ENCODE peak calls at places on chromosomes 5 and 9, in four cellular contexts. One of them, this sample, is unnamed.
A peak's percentile ranks its signal among the peaks of the same experiment; 100 is the strongest.

GRCh38 chr9:118262191-118262590 is 558.0 kb downstream of the TLR4 start:
- DNase-seq in HepG2: no peak
- DNase-seq in K562: no peak
- DNase-seq in H1: no peak
- DNase-seq in this sample: no peak

GRCh38 chr5:133691448-133691847 is 79.1 kb upstream of the FSTL4 start:
- DNase-seq in H1: no peak
- DNase-seq in K562: no peak
- DNase-seq in HepG2: no peak
- DNase-seq in this sample: no peak

GRCh38 chr5:118548761-118549160 is 439.6 kb downstream of the DTWD2 start:
- DNase-seq in HepG2: peak; percentile 10
- DNase-seq in H1: no peak
- DNase-seq in K562: no peak
- DNase-seq in this sample: no peak

GRCh38 chr9:3887798-3888495 is 362.1 kb upstream of the RFX3 start:
- DNase-seq in K562: no peak
- DNase-seq in H1: no peak
- DNase-seq in HepG2: no peak
- DNase-seq in this sample: no peak

GRCh38 chr5:930853-931252 is 38.2 kb downstream of the TRIP13 start:
- DNase-seq in H1: no peak
- DNase-seq in K562: no peak
- DNase-seq in HepG2: no peak
- DNase-seq in this sample: no peak

GRCh38 chr9:137172907-137173794 is 1.3 kb upstream of the TMEM210 start:
- DNase-seq in H1: no peak
- DNase-seq in K562: no peak
- DNase-seq in HepG2: no peak
- DNase-seq in this sample: no peak

GRCh38 chr5:89277791-89278190 is 394.8 kb upstream of the MEF2C start:
- DNase-seq in H1: no peak
- DNase-seq in K562: no peak
- DNase-seq in HepG2: no peak
- DNase-seq in this sample: no peak

GRCh38 chr5:164002653-164003052 is 497.2 kb downstream of the MAT2B start:
- DNase-seq in K562: no peak
- DNase-seq in HepG2: no peak
- DNase-seq in H1: no peak
- DNase-seq in this sample: no peak

GRCh38 chr5:86979801-86980510 is 287.7 kb upstream of the RASA1 start:
- DNase-seq in HepG2: peak; percentile 3
- DNase-seq in K562: no peak
- DNase-seq in H1: no peak
- DNase-seq in this sample: peak; percentile 33

GRCh38 chr5:18807256-18808193 is 1173.3 kb downstream of the TAF11L14 start:
- DNase-seq in HepG2: no peak
- DNase-seq in K562: no peak
- DNase-seq in H1: no peak
- DNase-seq in this sample: no peak

GRCh38 chr5:151095341-151096000 is 14.6 kb upstream of the TNIP1 start:
- DNase-seq in K562: peak; percentile 30
- DNase-seq in H1: no peak
- DNase-seq in HepG2: no peak
- DNase-seq in this sample: no peak

GRCh38 chr9:33878691-33879366 is 61.9 kb downstream of the UBE2R2 start:
- DNase-seq in H1: no peak
- DNase-seq in K562: no peak
- DNase-seq in HepG2: no peak
- DNase-seq in this sample: no peak

GRCh38 chr5:31280210-31280609 is 86.7 kb downstream of the CDH6 start:
- DNase-seq in H1: no peak
- DNase-seq in HepG2: no peak
- DNase-seq in K562: no peak
- DNase-seq in this sample: no peak

GRCh38 chr9:77218612-77219011 is 41.3 kb downstream of the VPS13A start:
- DNase-seq in H1: no peak
- DNase-seq in K562: no peak
- DNase-seq in HepG2: no peak
- DNase-seq in this sample: no peak

GRCh38 chr9:92711844-92712243 is 41.9 kb upstream of the IPPK start:
- DNase-seq in H1: no peak
- DNase-seq in K562: peak; percentile 3
- DNase-seq in HepG2: no peak
- DNase-seq in this sample: no peak

GRCh38 chr9:126722252-126722921 is 82.5 kb upstream of the ZBTB43 start:
- DNase-seq in HepG2: no peak
- DNase-seq in H1: peak; percentile 57
- DNase-seq in K562: peak; percentile 93
- DNase-seq in this sample: peak; percentile 36
- TF ChIP-seq FOSL1 in HepG2: no peak
- TF ChIP-seq FOSL1 in H1: no peak
- TF ChIP-seq FOSL1 in K562: no peak
- TF ChIP-seq FOSL1 in this sample: no peak

DNA sequence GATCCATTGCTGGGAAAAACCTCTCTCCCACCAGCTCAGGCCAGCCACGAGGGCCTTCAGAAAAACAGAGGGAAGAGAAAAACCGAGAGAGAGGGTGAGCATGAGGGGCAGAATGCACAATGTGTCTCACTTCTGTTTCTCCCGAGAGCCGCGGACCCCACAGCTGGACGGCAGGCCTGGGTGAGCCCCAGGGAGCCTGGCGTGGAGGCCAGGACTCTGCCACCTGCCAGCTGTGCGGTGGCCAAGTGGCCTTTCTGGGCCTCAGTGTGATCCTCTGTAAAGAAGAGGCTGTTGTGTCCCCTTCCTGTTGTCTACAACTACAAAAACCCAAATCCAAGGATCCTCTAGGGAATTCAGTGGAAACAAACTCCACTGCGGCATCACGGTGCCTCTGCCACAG is 179.3 kb downstream of the PAX5 start:
- DNase-seq in H1: no peak
- DNase-seq in K562: no peak
- DNase-seq in HepG2: no peak
- DNase-seq in this sample: no peak
- TF ChIP-seq FOSL1 in H1: no peak
- TF ChIP-seq FOSL1 in K562: no peak
- TF ChIP-seq FOSL1 in HepG2: no peak
- TF ChIP-seq FOSL1 in this sample: no peak

GRCh38 chr9:112748041-112748440 is 2.5 kb upstream of the SNX30 start:
- DNase-seq in HepG2: no peak
- DNase-seq in H1: no peak
- DNase-seq in K562: no peak
- DNase-seq in this sample: no peak

GRCh38 chr9:112747094-112747493 is 3.5 kb upstream of the SNX30 start:
- DNase-seq in H1: no peak
- DNase-seq in K562: no peak
- DNase-seq in HepG2: peak; percentile 93
- DNase-seq in this sample: no peak

GRCh38 chr9:112744177-112744576 is 6.4 kb upstream of the SNX30 start:
- DNase-seq in H1: no peak
- DNase-seq in K562: no peak
- DNase-seq in HepG2: no peak
- DNase-seq in this sample: no peak

DNA sequence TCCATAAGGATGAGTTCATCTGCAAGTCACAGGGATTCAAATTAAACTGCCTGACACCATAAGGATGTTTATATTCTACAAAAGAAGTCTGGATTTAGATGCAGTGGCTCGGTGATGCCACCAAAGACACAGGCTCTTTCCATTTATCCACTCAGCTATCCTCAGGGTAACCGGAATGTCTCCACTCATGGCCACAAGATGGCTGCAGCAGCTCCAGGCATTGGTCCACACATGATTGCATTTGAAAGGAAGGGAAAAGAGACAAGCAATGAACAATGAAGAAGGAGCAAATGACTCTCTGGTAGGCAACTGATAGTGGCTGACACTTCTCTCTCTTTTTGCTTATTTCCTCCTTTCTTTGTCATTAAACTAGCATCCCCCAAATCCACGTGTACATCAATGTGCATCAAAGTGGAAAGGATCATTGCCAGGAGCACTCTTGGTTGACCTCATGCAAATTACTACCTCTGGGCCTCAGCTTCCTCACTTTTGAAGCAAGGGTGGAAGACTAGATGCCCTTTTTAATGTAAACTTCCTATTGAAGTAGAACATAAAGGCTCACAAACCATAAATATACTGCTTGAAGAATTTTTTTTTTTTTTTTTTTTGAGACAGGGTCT is 7.2 kb upstream of the SNX30 start:
- DNase-seq in K562: no peak
- DNase-seq in HepG2: no peak
- DNase-seq in H1: no peak
- DNase-seq in this sample: no peak
- TF ChIP-seq FOSL1 in K562: no peak
- TF ChIP-seq FOSL1 in HepG2: no peak
- TF ChIP-seq FOSL1 in H1: no peak
- TF ChIP-seq FOSL1 in this sample: no peak

DNA sequence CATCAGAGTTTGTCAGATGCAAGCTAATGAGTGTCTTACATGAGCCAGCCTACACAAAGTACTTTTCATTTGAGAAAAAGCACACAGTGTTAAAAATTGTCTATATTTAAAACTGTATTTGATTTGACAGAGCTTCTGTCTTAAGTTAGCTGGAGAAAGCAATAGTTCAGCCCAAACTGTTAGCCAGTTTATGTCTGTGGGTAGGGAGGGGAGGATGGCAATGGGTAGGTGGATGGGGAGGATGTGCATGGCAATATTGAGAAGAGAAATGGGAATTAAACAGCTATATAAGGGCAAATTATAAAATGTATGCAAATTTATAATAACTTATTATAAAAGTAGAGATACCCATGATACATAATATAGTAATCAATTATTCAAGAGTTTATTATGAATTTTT is 31.3 kb downstream of the CDH9 start:
- DNase-seq in K562: no peak
- DNase-seq in H1: no peak
- DNase-seq in HepG2: no peak
- DNase-seq in this sample: no peak
- TF ChIP-seq FOSL1 in K562: no peak
- TF ChIP-seq FOSL1 in H1: no peak
- TF ChIP-seq FOSL1 in HepG2: no peak
- TF ChIP-seq FOSL1 in this sample: no peak

GRCh38 chr9:110526426-110526825 is 53.1 kb downstream of the SVEP1 start:
- DNase-seq in HepG2: no peak
- DNase-seq in K562: no peak
- DNase-seq in H1: no peak
- DNase-seq in this sample: no peak
- TF ChIP-seq FOSL1 in HepG2: no peak
- TF ChIP-seq FOSL1 in K562: no peak
- TF ChIP-seq FOSL1 in H1: no peak
- TF ChIP-seq FOSL1 in this sample: no peak

GRCh38 chr5:176677209-176677931 is 30.1 kb downstream of the TSPAN17 start:
- DNase-seq in H1: no peak
- DNase-seq in K562: no peak
- DNase-seq in HepG2: peak; percentile 62
- DNase-seq in this sample: no peak
- TF ChIP-seq FOSL1 in H1: no peak
- TF ChIP-seq FOSL1 in K562: no peak
- TF ChIP-seq FOSL1 in HepG2: no peak
- TF ChIP-seq FOSL1 in this sample: no peak

DNA sequence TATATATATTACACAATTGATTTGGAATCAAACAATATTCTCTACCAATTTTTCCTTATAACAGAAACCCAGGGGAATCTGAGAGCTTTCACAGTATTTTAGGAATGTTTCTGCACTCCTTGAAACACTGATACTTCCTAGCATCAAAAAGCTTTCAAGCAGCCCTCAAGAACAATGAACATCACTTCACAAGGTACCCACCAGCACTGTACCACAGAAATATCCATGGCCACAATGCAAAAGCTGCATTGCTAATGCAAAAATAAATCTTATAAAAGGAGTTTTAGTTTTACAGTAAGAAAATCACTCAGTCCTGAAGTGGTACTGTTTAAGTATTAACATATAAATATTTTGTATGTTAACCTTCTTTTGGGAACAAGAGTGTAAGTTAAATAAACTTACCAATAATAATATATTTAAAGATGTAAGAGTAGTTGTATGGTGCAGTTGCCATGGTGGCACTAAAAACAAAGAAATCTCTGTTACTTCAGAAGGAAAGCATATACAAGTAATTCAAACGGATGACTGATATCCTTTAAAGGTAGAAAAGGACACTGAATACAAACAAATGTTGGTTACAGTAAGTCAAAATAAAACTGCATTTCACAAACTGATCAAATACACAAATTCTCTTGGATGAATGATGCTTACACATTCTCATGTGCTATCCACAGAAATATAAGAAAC is 8.6 kb downstream of the RAB14 start:
- DNase-seq in HepG2: no peak
- DNase-seq in K562: no peak
- DNase-seq in H1: no peak
- DNase-seq in this sample: no peak
- TF ChIP-seq FOSL1 in HepG2: no peak
- TF ChIP-seq FOSL1 in K562: no peak
- TF ChIP-seq FOSL1 in H1: no peak
- TF ChIP-seq FOSL1 in this sample: no peak

This sample was measured in HCT116.